ENCODE peak calls at places on chromosome 15, in four cellular contexts. One of them, this sample, is unnamed.

GRCh38 chr15:66124626-66125025 is 128.9 kb downstream of the MEGF11 start:
- DNase-seq in HepG2: no peak
- DNase-seq in GM12878: no peak
- DNase-seq in K562: no peak
- DNase-seq in this sample: no peak

GRCh38 chr15:79315623-79316328 is 4.9 kb downstream of the TMED3 start:
- DNase-seq in K562: no peak
- DNase-seq in GM12878: no peak
- DNase-seq in HepG2: no peak
- DNase-seq in this sample: no peak

GRCh38 chr15:101206173-101206572 is 45.7 kb downstream of the CHSY1 start:
- DNase-seq in GM12878: no peak
- DNase-seq in K562: no peak
- DNase-seq in HepG2: no peak
- DNase-seq in this sample: no peak

GRCh38 chr15:80967991-80968510 is 21.6 kb downstream of the MESD start:
- DNase-seq in GM12878: no peak
- DNase-seq in HepG2: no peak
- DNase-seq in K562: no peak
- DNase-seq in this sample: no peak

GRCh38 chr15:87207945-87208580 is 1048.5 kb downstream of the NTRK3 start:
- DNase-seq in HepG2: no peak
- DNase-seq in K562: no peak
- DNase-seq in GM12878: no peak
- DNase-seq in this sample: no peak

GRCh38 chr15:98878172-98878571 is 129.4 kb downstream of the PGPEP1L start:
- DNase-seq in HepG2: no peak
- DNase-seq in K562: no peak
- DNase-seq in GM12878: no peak
- DNase-seq in this sample: no peak

GRCh38 chr15:93196136-93196670 is 107.2 kb upstream of the RGMA start:
- DNase-seq in HepG2: no peak
- DNase-seq in GM12878: no peak
- DNase-seq in K562: no peak
- DNase-seq in this sample: no peak

GRCh38 chr15:76034111-76034510 is 21.9 kb upstream of the NRG4 start:
- DNase-seq in GM12878: no peak
- DNase-seq in HepG2: no peak
- DNase-seq in K562: no peak
- DNase-seq in this sample: no peak

GRCh38 chr15:67456677-67457529 is 64.0 kb upstream of the C15orf61 start:
- DNase-seq in GM12878: peak; percentile 23
- DNase-seq in HepG2: peak; percentile 49
- DNase-seq in K562: peak; percentile 82
- DNase-seq in this sample: peak; percentile 86

GRCh38 chr15:42080585-42081462 is 13.5 kb downstream of the PLA2G4D start:
- DNase-seq in GM12878: no peak
- DNase-seq in HepG2: no peak
- DNase-seq in K562: peak; percentile 11
- DNase-seq in this sample: no peak

GRCh38 chr15:73852507-73852906 is 20.9 kb upstream of the TBC1D21 start:
- DNase-seq in GM12878: no peak
- DNase-seq in K562: no peak
- DNase-seq in HepG2: no peak
- DNase-seq in this sample: no peak

GRCh38 chr15:90362936-90363212 is 10.8 kb downstream of the ZNF774 start:
- DNase-seq in HepG2: no peak
- DNase-seq in K562: peak; percentile 50
- DNase-seq in GM12878: no peak
- DNase-seq in this sample: no peak

GRCh38 chr15:74865316-74865715 is 7.8 kb downstream of the SCAMP2 start:
- DNase-seq in HepG2: no peak
- DNase-seq in GM12878: no peak
- DNase-seq in K562: no peak
- DNase-seq in this sample: no peak

GRCh38 chr15:59723686-59724336 is 34.7 kb upstream of the BNIP2 start:
- DNase-seq in K562: no peak
- DNase-seq in GM12878: no peak
- DNase-seq in HepG2: no peak
- DNase-seq in this sample: no peak

GRCh38 chr15:87167055-87167454 is 1087.4 kb downstream of the AGBL1 start:
- DNase-seq in HepG2: no peak
- DNase-seq in GM12878: no peak
- DNase-seq in K562: no peak
- DNase-seq in this sample: no peak

GRCh38 chr15:81296673-81297072 is 27.3 kb downstream of the STARD5 start:
- DNase-seq in HepG2: no peak
- DNase-seq in GM12878: peak; percentile 95
- DNase-seq in K562: no peak
- DNase-seq in this sample: no peak

GRCh38 chr15:52362497-52362896 is 66.9 kb upstream of the MYO5C start:
- DNase-seq in HepG2: no peak
- DNase-seq in GM12878: no peak
- DNase-seq in K562: no peak
- DNase-seq in this sample: no peak

GRCh38 chr15:67253517-67254237 is 784 bp downstream of the AAGAB start:
- DNase-seq in K562: peak; percentile 10
- DNase-seq in GM12878: no peak
- DNase-seq in HepG2: no peak
- DNase-seq in this sample: no peak

GRCh38 chr15:99450896-99451358 is 114.9 kb upstream of the MEF2A start:
- DNase-seq in HepG2: no peak
- DNase-seq in GM12878: no peak
- DNase-seq in K562: peak; percentile 70
- DNase-seq in this sample: no peak

GRCh38 chr15:71821547-71822129 is 11.3 kb downstream of the NR2E3 start:
- DNase-seq in HepG2: no peak
- DNase-seq in GM12878: no peak
- DNase-seq in K562: no peak
- DNase-seq in this sample: no peak

GRCh38 chr15:39300451-39301153 is 280.3 kb upstream of the THBS1 start:
- DNase-seq in HepG2: no peak
- DNase-seq in K562: no peak
- DNase-seq in GM12878: no peak
- DNase-seq in this sample: no peak

GRCh38 chr15:90465930-90466567 is 63.7 kb upstream of the CRTC3 start:
- DNase-seq in GM12878: no peak
- DNase-seq in K562: no peak
- DNase-seq in HepG2: no peak
- DNase-seq in this sample: no peak

GRCh38 chr15:71508081-71508682 is 302.2 kb upstream of the NR2E3 start:
- DNase-seq in HepG2: no peak
- DNase-seq in K562: no peak
- DNase-seq in GM12878: peak; percentile 21
- DNase-seq in this sample: no peak

GRCh38 chr15:37086120-37086519 is 14.2 kb downstream of the MEIS2 start:
- DNase-seq in GM12878: no peak
- DNase-seq in HepG2: no peak
- DNase-seq in K562: no peak
- DNase-seq in this sample: no peak

GRCh38 chr15:92869263-92869940 is 30.7 kb upstream of the CHD2 start:
- DNase-seq in K562: no peak
- DNase-seq in HepG2: peak; percentile 25
- DNase-seq in GM12878: no peak
- DNase-seq in this sample: no peak

GRCh38 chr15:95215016-95215415 is 983.7 kb downstream of the MCTP2 start:
- DNase-seq in HepG2: no peak
- DNase-seq in GM12878: no peak
- DNase-seq in K562: no peak
- DNase-seq in this sample: no peak

GRCh38 chr15:101684384-101684783 is 32.2 kb upstream of the TM2D3 start:
- DNase-seq in GM12878: no peak
- DNase-seq in K562: no peak
- DNase-seq in HepG2: no peak
- DNase-seq in this sample: no peak

GRCh38 chr15:95739161-95739560 is 591.3 kb upstream of the NR2F2 start:
- DNase-seq in K562: no peak
- DNase-seq in GM12878: no peak
- DNase-seq in HepG2: no peak
- DNase-seq in this sample: no peak

GRCh38 chr15:35696767-35697231 is 150.8 kb upstream of the DPH6 start:
- DNase-seq in K562: peak; percentile 53
- DNase-seq in HepG2: peak; percentile 15
- DNase-seq in GM12878: no peak
- DNase-seq in this sample: no peak

GRCh38 chr15:28269097-28269496 is 52.9 kb downstream of the HERC2 start:
- DNase-seq in GM12878: no peak
- DNase-seq in K562: no peak
- DNase-seq in HepG2: no peak
- DNase-seq in this sample: no peak

GRCh38 chr15:100665570-100665969 is 63.2 kb downstream of the ASB7 start:
- DNase-seq in K562: no peak
- DNase-seq in GM12878: no peak
- DNase-seq in HepG2: no peak
- DNase-seq in this sample: no peak

GRCh38 chr15:101482526-101483371 is 6.8 kb downstream of the PCSK6 start:
- DNase-seq in GM12878: no peak
- DNase-seq in HepG2: no peak
- DNase-seq in K562: no peak
- DNase-seq in this sample: no peak

GRCh38 chr15:93861413-93861812 is 369.9 kb upstream of the MCTP2 start:
- DNase-seq in K562: no peak
- DNase-seq in HepG2: no peak
- DNase-seq in GM12878: no peak
- DNase-seq in this sample: no peak

GRCh38 chr15:67570875-67571642 is 28.6 kb downstream of the MAP2K5 start:
- DNase-seq in K562: no peak
- DNase-seq in GM12878: no peak
- DNase-seq in HepG2: no peak
- DNase-seq in this sample: no peak

GRCh38 chr15:39801641-39802309 is 19.1 kb upstream of the FSIP1 start:
- DNase-seq in GM12878: no peak
- DNase-seq in K562: peak; percentile 57
- DNase-seq in HepG2: peak; percentile 36
- DNase-seq in this sample: peak; percentile 27

GRCh38 chr15:101675796-101676582 is 23.8 kb upstream of the TM2D3 start:
- DNase-seq in HepG2: no peak
- DNase-seq in GM12878: no peak
- DNase-seq in K562: no peak
- DNase-seq in this sample: no peak

GRCh38 chr15:37093480-37094410 is 6.6 kb downstream of the MEIS2 start:
- DNase-seq in K562: no peak
- DNase-seq in HepG2: no peak
- DNase-seq in GM12878: no peak
- DNase-seq in this sample: no peak

GRCh38 chr15:56736308-56736707 is 3.0 kb upstream of the ZNF280D start:
- DNase-seq in K562: peak; percentile 45
- DNase-seq in HepG2: peak; percentile 31
- DNase-seq in GM12878: no peak
- DNase-seq in this sample: no peak

GRCh38 chr15:74836846-74837245 is 6.1 kb downstream of the ULK3 start:
- DNase-seq in GM12878: no peak
- DNase-seq in HepG2: no peak
- DNase-seq in K562: no peak
- DNase-seq in this sample: no peak

GRCh38 chr15:79887517-79887916 is 9.3 kb downstream of the MTHFS start:
- DNase-seq in GM12878: no peak
- DNase-seq in HepG2: no peak
- DNase-seq in K562: no peak
- DNase-seq in this sample: no peak

GRCh38 chr15:97126556-97127233 is 796.2 kb downstream of the NR2F2 start:
- DNase-seq in HepG2: no peak
- DNase-seq in GM12878: no peak
- DNase-seq in K562: no peak
- DNase-seq in this sample: peak; percentile 16
- TF ChIP-seq BHLHE40 in HepG2: no peak
- TF ChIP-seq BHLHE40 in GM12878: no peak
- TF ChIP-seq BHLHE40 in K562: no peak
- TF ChIP-seq BHLHE40 in this sample: no peak

GRCh38 chr15:70447927-70448698 is 315.2 kb downstream of the UACA start:
- DNase-seq in GM12878: no peak
- DNase-seq in HepG2: no peak
- DNase-seq in K562: peak; percentile 98
- DNase-seq in this sample: no peak

GRCh38 chr15:70451861-70452653 is 311.3 kb downstream of the UACA start:
- DNase-seq in K562: peak; percentile 61
- DNase-seq in HepG2: no peak
- DNase-seq in GM12878: no peak
- DNase-seq in this sample: no peak

GRCh38 chr15:70447511-70447910 is 315.8 kb downstream of the UACA start:
- DNase-seq in K562: no peak
- DNase-seq in GM12878: no peak
- DNase-seq in HepG2: no peak
- DNase-seq in this sample: no peak

GRCh38 chr15:70449311-70450141 is 313.8 kb downstream of the UACA start:
- DNase-seq in HepG2: no peak
- DNase-seq in K562: no peak
- DNase-seq in GM12878: no peak
- DNase-seq in this sample: no peak

DNA sequence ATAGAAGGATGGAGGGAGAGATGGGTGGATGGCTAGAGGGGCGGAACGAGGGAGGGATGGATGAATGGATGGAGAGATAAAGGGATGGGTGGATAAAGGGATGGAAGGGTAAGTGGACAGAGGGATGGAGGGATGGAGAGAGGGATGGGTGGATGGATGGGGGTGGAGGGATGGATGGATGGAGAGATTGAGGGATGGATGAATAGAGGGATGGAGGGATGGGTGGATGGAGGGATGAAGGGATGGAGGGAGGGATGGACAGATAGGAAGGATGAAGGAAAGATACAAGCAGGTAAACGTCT is 313.3 kb downstream of the UACA start:
- DNase-seq in K562: no peak
- DNase-seq in HepG2: no peak
- DNase-seq in GM12878: no peak
- DNase-seq in this sample: no peak
- TF ChIP-seq TARDBP in K562: no peak
- TF ChIP-seq TARDBP in HepG2: no peak
- TF ChIP-seq TARDBP in GM12878: no peak
- TF ChIP-seq TARDBP in this sample: no peak

GRCh38 chr15:64004059-64004458 is 42.2 kb downstream of the DAPK2 start:
- DNase-seq in GM12878: no peak
- DNase-seq in HepG2: no peak
- DNase-seq in K562: no peak
- DNase-seq in this sample: no peak

GRCh38 chr15:64009241-64009640 is 37.0 kb downstream of the DAPK2 start:
- DNase-seq in HepG2: no peak
- DNase-seq in K562: no peak
- DNase-seq in GM12878: no peak
- DNase-seq in this sample: no peak

GRCh38 chr15:64004582-64004981 is 41.7 kb downstream of the DAPK2 start:
- DNase-seq in K562: peak; percentile 66
- DNase-seq in GM12878: no peak
- DNase-seq in HepG2: peak; percentile 58
- DNase-seq in this sample: no peak

GRCh38 chr15:64008177-64008576 is 38.1 kb downstream of the DAPK2 start:
- DNase-seq in GM12878: no peak
- DNase-seq in HepG2: no peak
- DNase-seq in K562: no peak
- DNase-seq in this sample: no peak

GRCh38 chr15:64006642-64007041 is 39.6 kb downstream of the DAPK2 start:
- DNase-seq in K562: no peak
- DNase-seq in GM12878: no peak
- DNase-seq in HepG2: no peak
- DNase-seq in this sample: no peak
- TF ChIP-seq BHLHE40 in K562: no peak
- TF ChIP-seq BHLHE40 in GM12878: no peak
- TF ChIP-seq BHLHE40 in HepG2: no peak
- TF ChIP-seq BHLHE40 in this sample: no peak

GRCh38 chr15:20358781-20359414 is 182.7 kb downstream of the GOLGA6L6 start:
- DNase-seq in K562: no peak
- DNase-seq in HepG2: no peak
- DNase-seq in GM12878: no peak
- DNase-seq in this sample: no peak
- TF ChIP-seq TARDBP in K562: no peak
- TF ChIP-seq TARDBP in HepG2: no peak
- TF ChIP-seq TARDBP in GM12878: no peak
- TF ChIP-seq TARDBP in this sample: no peak

This sample was measured in HEK293T.